ENCODE peak calls at places on chromosomes 4 and X, in four cellular contexts. M is Right ventricle myocardium inferior, U is iris pigment epithelial cell, D is activated T-cell treated with anti-CD3 and anti-CD28 coated beads for 24 hours. V is an unnamed sample.

GRCh38 chr4:111323496-111323895 is 700.6 kb upstream of the PITX2 start:
- DNase-seq in M (no peak), U (peak), D (no peak), V (peak)

GRCh38 chr4:3111461-3111860 is 37.0 kb downstream of the HTT start:
- DNase-seq in M (no peak), U (peak), D (no peak), V (peak)

GRCh38 chr4:47011189-47011518 is 17.8 kb upstream of the GABRA4 start:
- DNase-seq in M (no peak), U (no peak), D (no peak), V (no peak)

GRCh38 chr4:56976878-56977320 is 507 bp downstream of the NOA1 start:
- DNase-seq in M (peak), U (peak), D (no peak), V (peak)

GRCh38 chr4:8571702-8572685 is 8.2 kb upstream of the GPR78 start:
- DNase-seq in M (no peak), U (no peak), D (no peak), V (peak)

GRCh38 chr4:5984843-5985242 is 33.4 kb downstream of the C4orf50 start:
- DNase-seq in M (no peak), U (no peak), D (no peak), V (no peak)

GRCh38 chrX:76253432-76253831 is 80.6 kb downstream of the PBDC1 start:
- DNase-seq in M (no peak), U (peak), D (no peak), V (no peak)

GRCh38 chr4:134027931-134028330 is 173.7 kb downstream of the PABPC4L start:
- DNase-seq in M (no peak), U (peak), D (no peak), V (peak)

GRCh38 chr4:3875466-3875865 is 109.3 kb downstream of the ADRA2C start:
- DNase-seq in M (no peak), U (no peak), D (no peak), V (no peak)

GRCh38 chrX:72685810-72686465 is 28.2 kb downstream of the PHKA1 start:
- DNase-seq in M (no peak), U (peak), D (no peak), V (no peak)

GRCh38 chr4:102061133-102061532 is 270.6 kb downstream of the BANK1 start:
- DNase-seq in M (no peak), U (no peak), D (no peak), V (no peak)

GRCh38 chr4:79174855-79175254 is 151.0 kb downstream of the NAA11 start:
- DNase-seq in M (no peak), U (no peak), D (no peak), V (no peak)

GRCh38 chr4:40686081-40686913 is 56.6 kb upstream of the RBM47 start:
- DNase-seq in M (no peak), U (no peak), D (no peak), V (no peak)

GRCh38 chr4:175298119-175298518 is 380.0 kb downstream of the ADAM29 start:
- DNase-seq in M (no peak), U (peak), D (no peak), V (no peak)

GRCh38 chr4:635851-636627 is 10.7 kb downstream of the PDE6B start:
- DNase-seq in M (peak), U (no peak), D (no peak), V (no peak)

GRCh38 chr4:8831221-8832129 is 40.2 kb downstream of the HMX1 start:
- DNase-seq in M (no peak), U (no peak), D (no peak), V (no peak)

GRCh38 chr4:74095886-74096264 is 3.1 kb downstream of the CXCL2 start:
- DNase-seq in M (no peak), U (no peak), D (no peak), V (no peak)

GRCh38 chr4:16222957-16223527 is 3.2 kb downstream of the TAPT1 start:
- DNase-seq in M (no peak), U (peak), D (no peak), V (no peak)

GRCh38 chrX:134603806-134604700 is 54.2 kb downstream of the PLAC1 start:
- DNase-seq in M (no peak), U (peak), D (no peak), V (peak)

GRCh38 chr4:766152-766515 is 59.8 kb downstream of the CPLX1 start:
- DNase-seq in M (no peak), U (peak), D (no peak), V (no peak)

V was measured in Daoy.